ENCODE peak calls at places on chromosomes 1 and 21, in six cellular contexts. J is T follicular helper cell, K is HAP-1, Z is heart right ventricle, I is left colon, D is nephron progenitor cell. G is an unnamed sample.

GRCh38 chr1:25624155-25624554 is 7.6 kb downstream of the MAN1C1 start:
- DNase-seq in J (no peak), K (no peak), Z (no peak), I (no peak), D (no peak), G (no peak)

GRCh38 chr1:27602510-27603319 is 1.2 kb downstream of the AHDC1 start:
- DNase-seq in J (peak), K (no peak), Z (peak), I (peak), D (peak), G (no peak)

GRCh38 chr1:156508205-156508954 is 7.8 kb upstream of the MEF2D start:
- DNase-seq in J (no peak), K (no peak), Z (peak), I (peak), D (no peak), G (no peak)

GRCh38 chr1:3759800-3760199 is 7.5 kb downstream of the CCDC27 start:
- DNase-seq in J (no peak), K (no peak), Z (no peak), I (no peak), D (no peak), G (no peak)

GRCh38 chr1:182635871-182636270 is 31.7 kb upstream of the RGS16 start:
- DNase-seq in J (no peak), K (no peak), Z (no peak), I (no peak), D (no peak), G (no peak)

GRCh38 chr1:170131450-170131849 is 14.3 kb upstream of the NTMT2 start:
- DNase-seq in J (no peak), K (no peak), Z (no peak), I (peak), D (no peak), G (no peak)

GRCh38 chr1:203571661-203572060 is 55.0 kb upstream of the ATP2B4 start:
- DNase-seq in J (no peak), K (no peak), Z (no peak), I (no peak), D (no peak), G (no peak)

GRCh38 chr1:217135569-217135915 is 412.3 kb upstream of the ESRRG start:
- DNase-seq in J (no peak), K (no peak), Z (peak), I (no peak), D (peak), G (no peak)

GRCh38 chr21:38567577-38568360 is 69.5 kb upstream of the ERG start:
- DNase-seq in J (no peak), K (no peak), Z (no peak), I (no peak), D (peak), G (peak)

GRCh38 chr21:43970551-43970950 is 41.6 kb upstream of the TRAPPC10 start:
- DNase-seq in J (no peak), K (no peak), Z (no peak), I (no peak), D (no peak), G (no peak)

G was measured in HTR-8/SVneo.